ENCODE peak calls at places on chromosome 4, in seven cellular contexts. B, O, L, Y, I, F and Q are unnamed samples. For H3K4me1, the result is how much of the 10 kb centered on the place peaks cover.

GRCh38 chr4:138438608-138439007 is 196.5 kb upstream of the SLC7A11 start:
- DNase-seq in I (no peak), Y (no peak), O (no peak), F (no peak), L (peak), B (no peak), Q (no peak)

GRCh38 chr4:106038012-106038411 is 142.7 kb downstream of the NPNT start:
- DNase-seq in B (no peak), I (no peak), Y (no peak), O (no peak), L (no peak), F (no peak), Q (no peak)

GRCh38 chr4:141403782-141404181 is 183.1 kb downstream of the ZNF330 start:
- DNase-seq in B (no peak), F (no peak), I (no peak), O (no peak), Y (no peak), L (no peak), Q (no peak)

GRCh38 chr4:153684182-153685073 is at the start of gene TLR2:
- DNase-seq in O (peak), F (peak), L (peak), Y (peak), I (peak), B (peak), Q (peak)

GRCh38 chr4:65546882-65547281 is 123.4 kb downstream of the EPHA5 start:
- DNase-seq in O (no peak), B (no peak), F (no peak), Y (no peak), L (no peak), I (no peak), Q (no peak)

GRCh38 chr4:85370400-85371032 is 104.4 kb upstream of the ARHGAP24 start:
- DNase-seq in Y (no peak), O (no peak), I (no peak), L (peak), F (no peak), B (peak), Q (no peak)

GRCh38 chr4:121958777-121959176 is 6.9 kb upstream of the TRPC3 start:
- DNase-seq in I (no peak), O (no peak), F (no peak), B (no peak), L (no peak), Y (no peak), Q (no peak)

GRCh38 chr4:19623866-19624265 is 627.8 kb upstream of the SLIT2 start:
- DNase-seq in Y (no peak), L (no peak), B (no peak), O (no peak), I (no peak), F (no peak), Q (no peak)

GRCh38 chr4:26851129-26851528 is 9.5 kb upstream of the STIM2 start:
- DNase-seq in O (no peak), F (no peak), Y (no peak), L (no peak), I (no peak), B (no peak), Q (no peak)
- H3K4me1 ChIP-seq in O (under half), F (under half), Y (under half), L (under half), I (under half), B (under half), Q (under half)

DNA sequence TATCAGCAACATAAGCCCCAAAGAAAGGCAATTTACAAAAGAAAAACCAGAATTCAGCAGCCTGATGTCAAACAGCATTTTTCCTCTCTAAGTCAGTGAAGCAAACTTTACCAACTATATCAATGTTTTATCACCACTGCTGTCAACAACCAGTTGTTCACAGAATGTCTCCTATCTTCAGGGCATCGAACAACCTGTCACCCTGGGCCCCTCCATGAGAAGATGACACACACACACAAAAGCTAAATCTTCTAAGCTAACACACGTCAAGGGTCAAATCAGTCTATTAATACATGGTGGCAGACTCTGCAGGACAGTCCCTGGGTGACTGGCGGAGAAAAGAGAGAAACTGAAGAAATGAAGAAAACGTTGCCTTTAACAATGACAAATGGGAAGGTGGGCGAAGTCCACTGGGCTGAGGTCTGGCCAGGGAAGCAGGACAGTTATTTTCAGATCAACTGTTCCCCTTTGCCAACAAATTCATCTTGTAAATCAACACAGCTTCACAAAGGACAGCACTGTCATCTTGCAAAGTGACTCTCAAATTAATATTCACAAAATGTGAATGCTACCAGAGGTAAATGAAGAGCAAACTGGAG is 13.0 kb downstream of the FAT1 start:
- DNase-seq in L (no peak), I (no peak), Y (no peak), B (no peak), O (no peak), F (no peak), Q (no peak)
- H3K4me1 ChIP-seq in L (under half), I (under half), Y (under half), B (under half), O (under half), F (under half), Q (under half)

DNA sequence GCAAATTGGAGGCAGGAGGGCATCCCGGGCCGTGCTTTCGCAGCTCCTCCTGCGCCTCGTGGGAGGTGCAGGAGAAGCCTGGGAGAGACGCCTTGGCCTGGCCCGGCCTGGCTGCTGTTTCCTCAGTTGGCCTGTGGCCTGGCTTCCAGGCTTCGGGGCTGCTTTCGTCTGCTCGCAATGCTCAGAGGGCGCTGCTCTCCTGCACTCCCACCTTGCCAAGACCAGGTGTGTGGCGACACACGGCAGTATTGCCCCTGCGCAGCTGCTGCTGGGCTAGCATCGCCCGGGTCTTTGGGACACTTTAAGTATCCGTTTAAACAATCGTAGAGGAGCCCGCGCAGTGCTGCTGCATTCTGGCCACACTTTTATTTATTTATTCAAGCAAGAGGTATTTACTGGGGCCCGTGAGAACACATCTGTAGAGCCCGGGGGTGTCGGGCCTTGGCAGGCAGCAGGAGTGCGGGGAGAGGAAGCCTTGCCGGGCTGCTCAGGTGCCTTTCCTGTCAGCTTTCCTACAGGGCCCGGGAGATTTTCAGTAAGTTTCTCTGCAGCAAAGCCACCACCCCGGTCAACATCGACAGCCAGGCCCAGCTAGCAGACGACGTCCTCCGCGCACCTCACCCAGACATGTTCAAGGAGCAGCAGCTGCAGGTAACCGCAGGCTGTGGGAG is 26.2 kb upstream of the HGFAC start:
- DNase-seq in O (peak), L (no peak), B (no peak), Y (peak), I (no peak), F (peak), Q (peak)
- H3K4me1 ChIP-seq in O (under half), L (under half), B (under half), Y (under half), I (under half), F (under half), Q (under half)

DNA sequence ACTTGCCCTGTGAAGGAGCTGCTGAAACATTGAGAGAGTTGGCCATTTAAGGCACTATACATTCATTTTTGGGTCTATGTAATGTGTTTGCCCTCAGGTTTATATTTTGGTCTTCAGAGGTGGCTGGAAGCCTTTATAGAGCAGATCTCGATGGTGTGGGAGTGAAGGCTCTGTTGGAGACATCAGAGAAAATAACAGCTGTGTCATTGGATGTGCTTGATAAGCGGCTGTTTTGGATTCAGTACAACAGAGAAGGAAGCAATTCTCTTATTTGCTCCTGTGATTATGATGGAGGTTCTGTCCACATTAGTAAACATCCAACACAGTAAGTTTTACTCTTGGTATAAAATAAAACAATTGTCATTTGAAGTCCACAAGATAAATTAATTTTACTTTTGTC is 31.1 kb downstream of the EGF start:
- DNase-seq in L (no peak), I (no peak), B (no peak), O (no peak), F (no peak), Y (no peak), Q (no peak)
- H3K4me1 ChIP-seq in L (under half), I (under half), B (under half), O (under half), F (under half), Y (under half), Q (under half)

GRCh38 chr4:7651461-7651921 is 216.8 kb upstream of the PSAPL1 start:
- DNase-seq in B (peak), Y (peak), I (no peak), L (peak), O (no peak), F (no peak), Q (no peak)

GRCh38 chr4:7649741-7650531 is 215.2 kb upstream of the PSAPL1 start:
- DNase-seq in F (no peak), B (no peak), L (peak), O (peak), Y (peak), I (peak), Q (peak)

GRCh38 chr4:7652006-7652405 is 217.3 kb upstream of the PSAPL1 start:
- DNase-seq in O (no peak), F (no peak), L (no peak), Y (peak), I (no peak), B (no peak), Q (no peak)

GRCh38 chr4:7649411-7649740 is 214.6 kb upstream of the PSAPL1 start:
- DNase-seq in B (no peak), F (no peak), L (no peak), I (no peak), Y (peak), O (no peak), Q (peak)

GRCh38 chr4:7650606-7651400 is 216.1 kb upstream of the PSAPL1 start:
- DNase-seq in Y (peak), B (peak), I (no peak), F (no peak), L (peak), O (no peak), Q (peak)
- H3K4me1 ChIP-seq in Y (under half), B (under half), I (under half), F (under half), L (under half), O (under half), Q (under half)

DNA sequence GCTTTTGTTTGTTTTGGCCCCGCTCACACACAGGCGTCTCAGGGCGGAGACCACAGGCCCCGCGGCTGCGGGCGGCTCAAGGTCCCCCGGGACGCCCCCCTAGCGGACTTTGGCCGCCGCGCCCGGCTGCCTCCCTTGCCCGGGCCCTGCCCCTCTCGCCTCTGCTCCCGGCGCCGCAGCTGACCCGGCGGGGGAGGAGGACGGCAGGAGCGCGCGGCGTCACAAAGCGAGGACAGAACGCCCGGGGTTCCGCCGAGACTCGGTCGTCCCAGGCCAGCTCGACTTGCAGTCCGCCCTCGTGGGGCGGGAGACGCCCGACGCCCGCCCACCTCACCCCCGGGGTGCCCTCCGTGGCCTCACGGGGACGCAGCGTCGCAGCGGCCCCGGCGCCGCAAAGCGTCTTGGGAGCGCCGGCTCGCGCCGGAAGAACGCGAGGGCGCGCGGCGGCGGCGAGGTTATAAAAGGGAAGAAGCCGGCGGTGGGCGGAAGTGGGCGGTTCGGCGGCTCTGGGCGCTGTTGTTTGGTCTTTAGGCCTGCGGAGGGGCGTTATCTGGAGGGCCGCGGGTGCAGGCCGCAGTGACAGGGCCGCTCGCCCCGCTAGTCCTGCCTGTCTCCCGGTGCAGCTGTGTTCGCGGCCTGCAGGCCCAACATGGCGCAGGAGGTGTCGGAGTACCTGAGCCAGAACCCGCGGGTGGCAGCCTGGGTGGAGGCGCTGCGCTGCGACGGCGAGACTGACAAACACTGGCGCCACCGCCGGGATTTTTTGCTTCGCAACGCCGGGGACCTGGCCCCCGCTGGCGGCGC is at the start of gene CDKN2AIP:
- DNase-seq in I (peak), O (peak), Y (peak), B (peak), L (peak), F (peak), Q (peak)
- H3K4me1 ChIP-seq in I (under half), O (under half), Y (under half), B (under half), L (under half), F (under half), Q (under half)

GRCh38 chr4:168856312-168856711 is 153.7 kb downstream of the CBR4 start:
- DNase-seq in O (no peak), B (no peak), I (no peak), Y (no peak), L (peak), F (no peak), Q (no peak)
- H3K4me1 ChIP-seq in O (under half), B (under half), I (under half), Y (under half), L (under half), F (under half), Q (under half)

DNA sequence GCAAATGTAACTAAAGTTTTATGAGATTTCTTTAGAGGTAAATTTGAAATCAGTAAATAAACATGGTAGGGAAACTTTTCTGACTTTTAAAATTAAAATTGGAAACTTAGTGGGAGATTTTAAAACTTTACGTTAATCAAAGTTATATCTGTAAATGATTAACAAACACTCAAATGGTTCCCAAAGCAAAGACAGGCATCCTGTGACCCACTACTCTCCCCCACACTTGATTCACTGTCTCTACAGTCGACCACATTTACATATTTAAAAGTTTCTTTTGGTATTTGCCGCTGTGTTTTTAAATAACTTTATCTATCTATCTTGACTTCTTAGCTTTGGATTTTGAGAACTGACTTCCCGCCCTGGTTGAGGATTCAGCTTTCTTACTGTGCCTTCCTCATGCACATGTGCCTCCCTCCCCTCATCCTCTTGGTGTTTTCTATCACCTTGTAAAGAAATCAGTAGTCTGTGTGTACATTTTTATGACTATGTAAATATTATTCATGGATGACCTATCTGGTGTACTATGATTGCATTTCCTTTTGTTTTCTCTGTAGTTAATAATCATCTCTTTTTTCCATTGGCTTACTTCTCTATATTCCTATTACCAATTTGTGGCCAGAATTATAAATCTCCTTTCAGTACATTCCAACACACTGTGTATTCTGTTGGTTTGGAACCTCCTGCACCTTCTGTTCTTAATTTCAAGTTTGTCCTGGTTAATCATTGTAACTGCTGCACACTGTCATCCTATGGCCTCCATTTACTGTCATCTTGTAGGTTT is 72.6 kb downstream of the WWC2 start:
- DNase-seq in L (peak), B (no peak), O (no peak), F (no peak), Y (no peak), I (no peak), Q (no peak)
- H3K4me1 ChIP-seq in L (under half), B (under half), O (under half), F (under half), Y (half or more), I (under half), Q (under half)